ENCODE peak calls at places on chromosomes 2 and 18, in five cellular contexts. S is HuH-7, A is cardiac muscle cell, X is SW480, K is AG08395. H is an unnamed sample.

GRCh38 chr18:55219823-55220222 is 260.6 kb upstream of the CCDC68 start:
- DNase-seq in S (no peak), K (no peak), X (no peak), A (no peak), H (no peak)

GRCh38 chr18:2316686-2317308 is 254.5 kb downstream of the METTL4 start:
- DNase-seq in K (no peak), X (peak; percentile 27), A (peak; percentile 20), S (peak; percentile 24), H (peak; percentile 62)

GRCh38 chr2:233091595-233092375 is 31.6 kb downstream of the INPP5D start:
- DNase-seq in A (no peak), S (no peak), K (no peak), X (no peak), H (no peak)

GRCh38 chr2:198232281-198232680 is 427.9 kb downstream of the PLCL1 start:
- DNase-seq in K (no peak), A (no peak), X (no peak), S (no peak), H (no peak)

GRCh38 chr2:175251425-175252041 is 70.0 kb upstream of the ATP5MC3 start:
- DNase-seq in X (peak; percentile 30), A (peak; percentile 53), K (peak; percentile 49), S (peak; percentile 38), H (peak; percentile 57)

GRCh38 chr18:45687617-45688016 is 36.4 kb upstream of the SLC14A1 start:
- DNase-seq in X (no peak), K (no peak), A (no peak), S (no peak), H (no peak)

GRCh38 chr2:134670955-134671354 is 47.8 kb downstream of the TMEM163 start:
- DNase-seq in X (peak; percentile 72), K (no peak), S (no peak), A (peak; percentile 40), H (no peak)

GRCh38 chr2:11305958-11306357 is 38.5 kb downstream of the ROCK2 start:
- DNase-seq in A (no peak), K (peak; percentile 74), S (no peak), X (no peak), H (peak; percentile 17)

H was measured in hepatocyte.